ENCODE peak calls at places on chromosome 13, in five cellular contexts. B, W, C, L and X are unnamed samples.

GRCh38 chr13:82566864-82567263 is 1315.4 kb downstream of the SLITRK1 start:
- DNase-seq in B (no peak), W (no peak), C (no peak), L (no peak), X (no peak)

GRCh38 chr13:35891973-35892441 is 239.2 kb downstream of the DCLK1 start:
- DNase-seq in B (no peak), W (no peak), C (no peak), L (no peak), X (no peak)

GRCh38 chr13:111168116-111168515 is 53.0 kb downstream of the ARHGEF7 start:
- DNase-seq in B (no peak), W (no peak), C (no peak), L (no peak), X (no peak)

GRCh38 chr13:51934461-51935087 is 72.8 kb downstream of the CCDC70 start:
- DNase-seq in B (no peak), W (no peak), C (no peak), L (no peak), X (no peak)

GRCh38 chr13:100987993-100988392 is 313.4 kb upstream of the TMTC4 start:
- DNase-seq in B (no peak), W (no peak), C (peak; percentile 67), L (peak; percentile 16), X (peak; percentile 18)

GRCh38 chr13:65932587-65933239 is 1297.4 kb downstream of the PCDH9 start:
- DNase-seq in B (no peak), W (no peak), C (no peak), L (no peak), X (no peak)

GRCh38 chr13:106446011-106446410 is 89.5 kb downstream of the EFNB2 start:
- DNase-seq in B (no peak), W (no peak), C (no peak), L (no peak), X (no peak)

GRCh38 chr13:24626449-24626848 is 53.8 kb upstream of the ATP12A start:
- DNase-seq in B (no peak), W (no peak), C (no peak), L (no peak), X (no peak)

GRCh38 chr13:113929628-113930615 is 44.0 kb downstream of the C13orf46 start:
- DNase-seq in B (no peak), W (no peak), C (no peak), L (no peak), X (no peak)

GRCh38 chr13:22061806-22062391 is 391.0 kb downstream of the FGF9 start:
- DNase-seq in B (no peak), W (no peak), C (no peak), L (no peak), X (no peak)

GRCh38 chr13:74131206-74131605 is 3.0 kb downstream of the KLF12 start:
- DNase-seq in B (no peak), W (no peak), C (no peak), L (no peak), X (no peak)

GRCh38 chr13:60881507-60881906 is 484.5 kb downstream of the TDRD3 start:
- DNase-seq in B (no peak), W (no peak), C (no peak), L (no peak), X (no peak)

GRCh38 chr13:95234242-95234641 is 67.0 kb downstream of the ABCC4 start:
- DNase-seq in B (no peak), W (no peak), C (no peak), L (no peak), X (no peak)